ENCODE peak calls at places on chromosomes 3 and 15, in four cellular contexts. S is adrenal gland, D is thoracic aorta, E is right cardiac atrium. V is an unnamed sample. For H3K4me1, the result is how much of the 10 kb centered on the place peaks cover.

GRCh38 chr3:87993566-87993965 is 65.2 kb downstream of the CGGBP1 start:
- DNase-seq in D (no peak), E (no peak), S (no peak), V (no peak)

GRCh38 chr15:98570119-98570518 is 78.2 kb upstream of the IGF1R start:
- DNase-seq in S (no peak), E (no peak), D (no peak), V (no peak)

GRCh38 chr3:17028363-17028762 is 143.6 kb downstream of the PLCL2 start:
- DNase-seq in E (no peak), S (no peak), D (no peak), V (no peak)

GRCh38 chr15:66827039-66827697 is 125.1 kb downstream of the SMAD6 start:
- DNase-seq in E (no peak), S (no peak), D (no peak), V (peak)

GRCh38 chr3:44066806-44067205 is 174.9 kb upstream of the TOPAZ1 start:
- DNase-seq in S (no peak), D (no peak), E (no peak), V (no peak)

GRCh38 chr3:39962566-39962965 is 153.2 kb downstream of the MYRIP start:
- DNase-seq in S (no peak), D (no peak), E (no peak), V (no peak)

GRCh38 chr3:62604301-62604700 is 231.0 kb upstream of the FEZF2 start:
- DNase-seq in E (no peak), D (no peak), S (no peak), V (no peak)

GRCh38 chr15:37480482-37480881 is 380.1 kb upstream of the MEIS2 start:
- DNase-seq in D (no peak), E (no peak), S (no peak), V (no peak)

GRCh38 chr3:15161113-15161512 is 44.9 kb upstream of the CAPN7 start:
- DNase-seq in D (no peak), S (no peak), E (no peak), V (no peak)

GRCh38 chr15:65254237-65254820 is 32.4 kb downstream of the PARP16 start:
- DNase-seq in D (no peak), E (peak), S (no peak), V (no peak)

GRCh38 chr15:57388199-57388863 is 12.0 kb downstream of the CGNL1 start:
- DNase-seq in S (peak), D (no peak), E (no peak), V (no peak)

GRCh38 chr15:79122943-79123342 is 32.4 kb upstream of the RASGRF1 start:
- DNase-seq in D (no peak), S (no peak), E (no peak), V (no peak)

GRCh38 chr15:73704869-73705645 is 20.9 kb downstream of the CD276 start:
- DNase-seq in S (peak), E (peak), D (no peak), V (no peak)

GRCh38 chr15:84752195-84752594 is 3.8 kb downstream of the ZNF592 start:
- DNase-seq in E (no peak), S (no peak), D (no peak), V (no peak)

GRCh38 chr3:171646357-171647133 is 163.7 kb downstream of the PLD1 start:
- DNase-seq in E (no peak), D (no peak), S (no peak), V (no peak)

DNA sequence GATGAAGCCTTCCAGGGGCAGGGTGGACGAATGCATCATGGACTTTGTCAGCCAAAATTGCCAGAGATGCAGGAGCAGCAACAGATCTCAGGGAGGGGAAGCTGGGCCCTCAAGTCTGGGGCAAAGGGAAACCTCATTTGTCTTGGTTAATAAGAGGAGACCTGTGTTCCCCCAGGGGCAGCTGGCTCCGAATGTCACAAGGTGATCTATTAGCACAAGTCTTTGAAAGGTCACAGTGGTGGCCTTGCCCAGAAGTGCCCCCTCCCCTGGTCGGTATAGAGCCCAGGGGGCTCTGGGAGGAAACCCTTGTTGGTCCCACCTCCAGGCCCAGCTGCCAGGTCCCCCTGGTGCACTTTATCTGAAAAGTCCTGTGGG is 46.2 kb downstream of the ABTB1 start:
- DNase-seq in E (no peak), D (no peak), S (no peak), V (no peak)
- H3K27ac ChIP-seq in E (no peak), D (no peak), S (no peak), V (no peak)

GRCh38 chr3:160475153-160475552 is 25.6 kb upstream of the TRIM59 start:
- DNase-seq in E (no peak), D (no peak), S (no peak), V (no peak)

GRCh38 chr3:160477750-160478149 is 28.2 kb upstream of the TRIM59 start:
- DNase-seq in D (no peak), S (no peak), E (no peak), V (no peak)

GRCh38 chr3:160474416-160474838 is 24.8 kb upstream of the TRIM59 start:
- DNase-seq in S (no peak), E (no peak), D (no peak), V (no peak)

GRCh38 chr3:160473978-160474377 is 24.4 kb upstream of the TRIM59 start:
- DNase-seq in D (no peak), S (no peak), E (no peak), V (no peak)

DNA sequence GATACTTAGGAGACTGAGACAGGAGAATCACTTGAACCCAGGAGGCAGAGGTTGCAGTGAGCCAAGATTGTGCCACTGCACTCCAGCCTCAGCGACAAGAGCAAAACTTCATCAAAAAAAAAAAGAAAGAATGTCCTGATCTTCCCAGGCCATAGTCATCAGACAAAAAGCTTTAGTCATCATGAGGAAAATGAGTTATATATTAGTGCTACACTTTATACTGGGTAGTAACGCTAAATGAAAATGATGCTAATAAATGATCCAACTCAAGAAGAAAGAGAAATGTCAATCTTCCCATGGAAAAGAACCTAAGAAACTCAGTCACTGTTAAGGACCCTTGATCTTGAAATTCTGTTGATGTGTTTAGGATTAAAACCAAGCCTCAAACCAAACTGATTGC is 26.3 kb upstream of the TRIM59 start:
- DNase-seq in D (no peak), S (no peak), E (no peak), V (no peak)
- H3K4me1 ChIP-seq in D (under half), S (under half), E (under half), V (under half)

DNA sequence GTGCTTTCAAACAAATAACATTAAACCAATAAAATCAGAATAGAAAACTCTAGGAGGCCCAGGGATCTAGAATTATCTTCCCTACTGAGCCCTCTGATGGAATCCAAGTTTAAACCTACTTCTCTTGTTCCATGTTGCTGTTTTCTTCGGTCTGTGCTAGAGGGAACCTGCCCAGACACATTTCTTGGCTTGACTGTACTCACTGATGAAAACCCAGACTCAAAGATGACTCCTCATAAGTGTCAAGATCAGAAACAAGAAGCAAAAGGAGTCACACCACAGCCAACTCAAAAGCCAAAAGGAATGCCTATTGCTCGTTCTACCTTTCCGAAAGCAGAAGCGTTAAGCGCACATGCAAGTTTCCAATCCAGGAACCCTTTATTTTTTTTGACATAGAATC is 31.6 kb downstream of the SCAP start:
- DNase-seq in S (no peak), E (no peak), D (no peak), V (no peak)
- H3K27ac ChIP-seq in S (peak), E (no peak), D (peak), V (peak)

GRCh38 chr3:4835616-4836043 is 143.6 kb upstream of the BHLHE40 start:
- DNase-seq in D (no peak), S (no peak), E (no peak), V (no peak)

GRCh38 chr3:4837405-4837804 is 141.8 kb upstream of the BHLHE40 start:
- DNase-seq in E (no peak), D (no peak), S (no peak), V (no peak)

GRCh38 chr3:4838621-4839022 is 140.6 kb upstream of the BHLHE40 start:
- DNase-seq in D (no peak), S (no peak), E (no peak), V (no peak)

GRCh38 chr3:4834403-4834866 is 144.8 kb upstream of the BHLHE40 start:
- DNase-seq in E (no peak), S (no peak), D (no peak), V (no peak)

DNA sequence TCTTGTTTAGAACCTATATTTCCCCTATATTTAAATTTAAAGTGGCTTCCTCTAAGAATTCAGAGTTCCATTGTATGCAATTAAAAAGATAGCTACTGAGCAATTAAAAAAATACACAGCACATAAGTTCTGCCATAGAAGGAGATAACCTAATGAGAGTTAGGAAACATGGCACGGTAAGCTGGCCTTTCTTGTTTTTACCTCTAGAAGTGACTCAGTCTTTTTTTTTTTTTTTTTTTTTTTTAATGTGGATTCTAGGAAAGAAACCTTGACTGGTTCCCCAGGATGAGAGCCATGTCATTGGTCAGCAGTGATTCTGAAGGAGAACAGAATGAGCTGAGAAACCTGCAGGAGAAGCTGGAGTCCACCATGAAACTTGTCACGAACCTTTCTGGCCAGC is 142.7 kb upstream of the BHLHE40 start:
- DNase-seq in E (no peak), D (no peak), S (no peak), V (no peak)
- H3K4me1 ChIP-seq in E (under half), D (under half), S (under half), V (under half)

GRCh38 chr3:152382312-152383135 is 113.8 kb downstream of the MBNL1 start:
- DNase-seq in S (no peak), E (no peak), D (no peak), V (no peak)
- H3K27ac ChIP-seq in S (peak), E (peak), D (peak), V (peak)

DNA sequence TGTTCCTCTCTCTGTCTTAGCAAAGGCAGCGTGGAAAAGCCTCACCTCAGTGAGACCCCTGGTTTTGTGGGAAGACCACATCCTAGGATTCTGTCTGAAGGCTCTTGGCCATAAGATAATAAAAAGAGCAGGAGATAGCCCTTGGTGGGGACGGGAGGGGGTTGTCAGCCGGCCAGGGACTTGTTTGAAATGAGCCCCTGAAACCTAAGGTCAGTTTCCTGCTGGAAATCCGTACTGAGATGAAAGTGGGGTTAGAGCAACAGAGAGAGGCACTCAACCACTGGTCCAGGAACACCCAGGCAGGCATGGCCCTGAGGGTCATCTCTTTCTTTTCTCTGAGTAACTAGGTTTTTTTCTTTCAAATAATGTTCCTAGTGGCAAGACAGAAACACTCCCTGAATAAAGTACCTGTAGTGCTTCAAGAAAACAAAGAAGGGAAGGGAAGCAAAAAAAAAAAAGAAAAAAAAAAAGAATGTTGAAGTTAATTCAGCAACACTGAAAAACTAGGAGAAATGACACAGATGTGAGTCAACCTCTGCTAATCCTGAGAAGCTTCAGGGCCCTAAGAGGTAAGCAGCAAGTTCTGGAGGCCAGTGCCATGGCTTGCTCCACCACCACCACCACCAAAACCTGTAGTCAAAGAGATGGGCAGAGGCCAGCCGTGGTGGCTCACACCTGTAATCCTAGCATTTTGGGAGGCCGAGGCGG is 3.2 kb downstream of the ITGB5 start:
- DNase-seq in E (no peak), S (no peak), D (no peak), V (no peak)
- H3K4me1 ChIP-seq in E (under half), S (under half), D (under half), V (under half)

GRCh38 chr3:30640856-30641255 is 34.5 kb downstream of the TGFBR2 start:
- DNase-seq in S (no peak), D (no peak), E (no peak), V (no peak)
- H3K27ac ChIP-seq in S (no peak), D (no peak), E (peak), V (no peak)

V was measured in kidney.